ENCODE peak calls at places on chromosomes 3 and 15, in five cellular contexts. M, K, F, W and A are unnamed samples.

GRCh38 chr15:93826798-93827197 is 404.6 kb upstream of the MCTP2 start:
- ATAC-seq in M (no peak), K (no peak), F (no peak), W (no peak), A (peak)

GRCh38 chr3:139357899-139358298 is 14.1 kb downstream of the MRPS22 start:
- ATAC-seq in M (no peak), K (no peak), F (peak), W (no peak), A (no peak)

GRCh38 chr3:9448643-9449042 is 51.2 kb downstream of the SETD5 start:
- ATAC-seq in M (no peak), K (no peak), F (no peak), W (peak), A (no peak)

GRCh38 chr15:82045179-82045891 is 483 bp downstream of the MEX3B start:
- ATAC-seq in M (peak), K (peak), F (peak), W (peak), A (peak)

GRCh38 chr15:44397869-44398268 is 29.6 kb upstream of the CTDSPL2 start:
- ATAC-seq in M (no peak), K (no peak), F (no peak), W (no peak), A (no peak)

GRCh38 chr3:151576524-151576923 is 115.7 kb upstream of the IGSF10 start:
- ATAC-seq in M (no peak), K (no peak), F (no peak), W (no peak), A (no peak)

GRCh38 chr3:46269556-46269955 is 27.3 kb downstream of the CCR3 start:
- ATAC-seq in M (no peak), K (no peak), F (peak), W (no peak), A (no peak)

GRCh38 chr3:48320994-48321393 is 12.5 kb downstream of the SPINK8 start:
- ATAC-seq in M (no peak), K (no peak), F (no peak), W (no peak), A (no peak)

GRCh38 chr3:66419053-66419440 is 81.8 kb downstream of the LRIG1 start:
- ATAC-seq in M (no peak), K (no peak), F (no peak), W (no peak), A (no peak)

GRCh38 chr3:133945696-133946095 is 50.0 kb upstream of the RAB6B start:
- ATAC-seq in M (no peak), K (no peak), F (no peak), W (no peak), A (no peak)

GRCh38 chr3:133942761-133943535 is 47.3 kb upstream of the RAB6B start:
- ATAC-seq in M (no peak), K (no peak), F (no peak), W (no peak), A (no peak)

GRCh38 chr3:133944181-133944580 is 48.5 kb upstream of the RAB6B start:
- ATAC-seq in M (no peak), K (no peak), F (no peak), W (no peak), A (no peak)

GRCh38 chr3:133943639-133944131 is 48.0 kb upstream of the RAB6B start:
- ATAC-seq in M (peak), K (peak), F (no peak), W (no peak), A (no peak)

DNA sequence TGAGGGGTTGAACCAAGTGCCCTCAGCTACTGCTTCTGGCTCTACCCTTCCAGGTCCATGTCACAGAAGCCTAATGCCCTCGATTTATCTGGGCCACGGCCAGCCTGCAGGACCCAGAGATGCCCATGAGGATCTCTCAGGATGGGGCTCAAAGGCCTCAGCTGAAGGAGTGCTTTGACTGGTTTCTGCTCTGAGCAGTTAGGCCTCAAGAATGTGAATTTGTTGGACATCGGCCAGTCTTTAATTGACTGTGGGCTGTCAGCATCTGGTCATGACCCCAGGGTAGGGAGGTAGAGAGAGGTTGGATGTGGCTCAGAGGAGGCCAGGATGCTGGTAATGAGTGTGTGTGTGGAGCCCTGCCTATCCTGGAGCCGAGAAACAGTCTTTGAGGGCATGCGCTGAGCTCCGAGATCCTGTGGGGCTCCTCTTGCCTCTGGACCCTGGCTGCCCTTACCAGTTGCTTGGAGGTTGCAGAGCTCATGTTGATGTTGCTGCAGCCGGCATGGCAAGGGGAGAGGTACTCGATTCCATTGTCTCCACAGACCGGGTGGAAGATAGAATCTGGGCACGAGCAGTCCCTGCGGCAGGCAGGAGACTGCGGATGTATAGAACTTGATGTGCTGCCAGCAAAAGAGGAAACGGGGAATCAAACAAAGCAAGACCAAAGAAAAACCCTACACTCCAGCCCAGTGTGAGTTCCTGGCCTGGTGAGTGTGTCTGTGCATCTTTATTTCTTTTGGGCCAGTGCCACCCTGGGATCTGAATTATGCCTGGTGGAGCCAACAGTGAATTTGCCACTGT is 49.2 kb upstream of the RAB6B start:
- ATAC-seq in M (no peak), K (peak), F (no peak), W (no peak), A (peak)
- TF ChIP-seq EP300 in M (no peak), K (peak), F (no peak), W (no peak), A (no peak)

DNA sequence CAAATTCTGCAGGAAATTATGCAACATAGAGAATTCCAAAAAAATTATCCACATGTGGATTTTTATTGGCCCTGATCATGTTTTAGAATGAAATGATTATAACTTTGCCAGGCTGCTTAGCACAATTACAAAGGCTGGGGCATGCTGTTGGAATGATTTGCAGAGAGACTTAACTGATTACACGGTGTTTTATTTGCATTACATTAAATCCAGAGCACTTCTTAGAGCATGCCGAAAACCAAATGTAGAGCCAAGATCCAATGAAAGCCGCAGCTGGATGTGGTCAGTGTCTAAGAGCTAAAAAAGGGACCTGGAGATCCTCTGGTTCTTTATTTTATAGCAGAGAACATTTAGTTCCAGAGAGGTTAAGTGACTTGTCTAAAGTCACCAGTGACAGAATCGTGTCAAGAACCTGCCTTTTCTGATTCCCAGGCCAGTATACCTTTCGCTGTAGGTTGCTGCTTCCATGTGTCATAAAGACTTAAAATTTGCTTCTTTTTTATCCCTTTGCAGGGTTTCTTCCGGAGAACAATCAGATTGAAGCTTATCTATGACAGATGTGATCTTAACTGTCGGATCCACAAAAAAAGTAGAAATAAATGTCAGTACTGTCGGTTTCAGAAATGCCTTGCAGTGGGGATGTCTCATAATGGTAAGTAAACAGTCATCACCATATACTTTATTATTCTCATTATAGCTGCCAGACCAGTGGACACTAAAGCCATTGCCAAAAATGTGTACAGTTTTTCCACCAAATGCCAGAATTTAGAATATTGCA is 92.0 kb upstream of the TSEN2 start:
- ATAC-seq in M (no peak), K (no peak), F (no peak), W (no peak), A (no peak)
- TF ChIP-seq EP300 in M (no peak), K (no peak), F (no peak), W (no peak), A (no peak)

GRCh38 chr15:58546635-58547627 is 115.1 kb downstream of the LIPC start:
- ATAC-seq in M (peak), K (peak), F (no peak), W (peak), A (peak)
- TF ChIP-seq EP300 in M (peak), K (no peak), F (no peak), W (no peak), A (no peak)

GRCh38 chr15:59688888-59689625 is at the start of gene BNIP2:
- ATAC-seq in M (peak), K (peak), F (peak), W (peak), A (peak)
- TF ChIP-seq EP300 in M (peak), K (peak), F (no peak), W (no peak), A (no peak)

GRCh38 chr15:65095011-65095746 is 18.6 kb downstream of the KBTBD13 start:
- ATAC-seq in M (peak), K (no peak), F (no peak), W (peak), A (no peak)
- TF ChIP-seq EP300 in M (no peak), K (no peak), F (no peak), W (no peak), A (no peak)